ENCODE peak calls at places on chromosomes 11 and 22, in five cellular contexts. One of them, this sample, is unnamed.
A peak's percentile ranks its signal among the peaks of the same experiment; 100 is the strongest.

GRCh38 chr11:1565904-1566247 is 6.2 kb downstream of the DUSP8 start:
- DNase-seq in IMR-90: no peak
- DNase-seq in mammary epithelial cell: no peak
- DNase-seq in upper lobe of left lung: no peak
- DNase-seq in sigmoid colon: no peak
- DNase-seq in this sample: no peak

GRCh38 chr11:126647735-126648134 is 292.2 kb downstream of the ST3GAL4 start:
- DNase-seq in sigmoid colon: no peak
- DNase-seq in upper lobe of left lung: no peak
- DNase-seq in IMR-90: peak; percentile 87
- DNase-seq in mammary epithelial cell: peak; percentile 92
- DNase-seq in this sample: no peak

GRCh38 chr11:68812526-68812925 is 29.2 kb downstream of the CPT1A start:
- DNase-seq in mammary epithelial cell: no peak
- DNase-seq in upper lobe of left lung: no peak
- DNase-seq in IMR-90: no peak
- DNase-seq in sigmoid colon: no peak
- DNase-seq in this sample: no peak

GRCh38 chr11:120295110-120295509 is 30.0 kb upstream of the TLCD5 start:
- DNase-seq in IMR-90: no peak
- DNase-seq in mammary epithelial cell: no peak
- DNase-seq in sigmoid colon: no peak
- DNase-seq in upper lobe of left lung: no peak
- DNase-seq in this sample: no peak

GRCh38 chr11:33179431-33179830 is 18.2 kb upstream of the CSTF3 start:
- DNase-seq in mammary epithelial cell: no peak
- DNase-seq in IMR-90: no peak
- DNase-seq in sigmoid colon: no peak
- DNase-seq in upper lobe of left lung: no peak
- DNase-seq in this sample: no peak

GRCh38 chr11:783581-784015 is 6.3 kb downstream of the CEND1 start:
- DNase-seq in mammary epithelial cell: peak; percentile 72
- DNase-seq in upper lobe of left lung: peak; percentile 91
- DNase-seq in sigmoid colon: peak; percentile 86
- DNase-seq in IMR-90: peak; percentile 96
- DNase-seq in this sample: no peak

GRCh38 chr11:35142481-35143207 is 3.7 kb downstream of the CD44 start:
- DNase-seq in IMR-90: peak; percentile 82
- DNase-seq in mammary epithelial cell: peak; percentile 77
- DNase-seq in upper lobe of left lung: no peak
- DNase-seq in sigmoid colon: no peak
- DNase-seq in this sample: no peak

GRCh38 chr22:38202437-38203089 is 769 bp downstream of the MAFF start:
- DNase-seq in IMR-90: peak; percentile 92
- DNase-seq in mammary epithelial cell: peak; percentile 76
- DNase-seq in sigmoid colon: peak; percentile 97
- DNase-seq in upper lobe of left lung: peak; percentile 98
- DNase-seq in this sample: peak; percentile 49

GRCh38 chr22:24230911-24231656 is 13.8 kb downstream of the GGT5 start:
- DNase-seq in upper lobe of left lung: peak; percentile 58
- DNase-seq in sigmoid colon: peak; percentile 65
- DNase-seq in mammary epithelial cell: no peak
- DNase-seq in IMR-90: no peak
- DNase-seq in this sample: peak; percentile 26

GRCh38 chr22:19290400-19291217 is 910 bp downstream of the CLTCL1 start:
- DNase-seq in upper lobe of left lung: peak; percentile 84
- DNase-seq in sigmoid colon: no peak
- DNase-seq in mammary epithelial cell: no peak
- DNase-seq in IMR-90: no peak
- DNase-seq in this sample: no peak

GRCh38 chr11:69398529-69399492 is 82.7 kb upstream of the LINC01488 start:
- DNase-seq in mammary epithelial cell: peak; percentile 89
- DNase-seq in upper lobe of left lung: peak; percentile 63
- DNase-seq in IMR-90: peak; percentile 26
- DNase-seq in sigmoid colon: peak; percentile 60
- DNase-seq in this sample: no peak

GRCh38 chr11:20089796-20090653 is 70.2 kb downstream of the DBX1 start:
- DNase-seq in sigmoid colon: no peak
- DNase-seq in IMR-90: peak; percentile 71
- DNase-seq in mammary epithelial cell: no peak
- DNase-seq in upper lobe of left lung: no peak
- DNase-seq in this sample: no peak

GRCh38 chr11:131246589-131247164 is 123.7 kb upstream of the NTM start:
- DNase-seq in mammary epithelial cell: no peak
- DNase-seq in upper lobe of left lung: peak; percentile 13
- DNase-seq in sigmoid colon: no peak
- DNase-seq in IMR-90: no peak
- DNase-seq in this sample: no peak

GRCh38 chr11:46278387-46279173 is 1.1 kb downstream of the CREB3L1 start:
- DNase-seq in upper lobe of left lung: peak; percentile 87
- DNase-seq in mammary epithelial cell: no peak
- DNase-seq in sigmoid colon: peak; percentile 74
- DNase-seq in IMR-90: peak; percentile 59
- DNase-seq in this sample: no peak

GRCh38 chr22:43432883-43433415 is 21.1 kb downstream of the MPPED1 start:
- DNase-seq in IMR-90: no peak
- DNase-seq in upper lobe of left lung: no peak
- DNase-seq in mammary epithelial cell: no peak
- DNase-seq in sigmoid colon: peak; percentile 22
- DNase-seq in this sample: no peak

DNA sequence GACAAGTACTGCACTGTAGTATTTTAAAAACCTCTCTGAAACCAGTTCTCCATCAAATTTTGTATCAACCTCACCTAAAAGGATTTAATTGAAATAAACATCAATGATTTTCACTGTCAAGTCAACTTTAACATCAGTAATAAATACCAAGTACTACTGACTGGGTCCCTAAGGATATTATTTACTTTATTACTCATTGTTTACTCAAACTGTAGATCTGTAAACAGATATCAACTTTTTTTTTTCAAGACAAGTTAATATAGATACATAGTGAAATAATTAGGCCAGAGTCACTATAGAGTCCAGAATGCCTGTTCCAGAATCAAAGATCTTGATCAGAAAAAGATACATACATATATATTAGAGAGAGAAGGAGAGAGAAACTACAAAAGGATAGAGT is 1.6 kb downstream of the RNF141 start:
- DNase-seq in mammary epithelial cell: no peak
- DNase-seq in upper lobe of left lung: no peak
- DNase-seq in sigmoid colon: no peak
- DNase-seq in IMR-90: no peak
- DNase-seq in this sample: no peak
- H3K4me3 ChIP-seq in mammary epithelial cell: no peak overlapping the region
- H3K4me3 ChIP-seq in upper lobe of left lung: no peak overlapping the region
- H3K4me3 ChIP-seq in sigmoid colon: no peak overlapping the region
- H3K4me3 ChIP-seq in IMR-90: no peak overlapping the region
- H3K4me3 ChIP-seq in this sample: no peak overlapping the region

GRCh38 chr22:26735019-26735409 is 77.6 kb downstream of the MIAT start:
- DNase-seq in IMR-90: no peak
- DNase-seq in sigmoid colon: no peak
- DNase-seq in upper lobe of left lung: no peak
- DNase-seq in mammary epithelial cell: no peak
- DNase-seq in this sample: no peak
- H3K4me1 ChIP-seq in IMR-90: no peaks in the 10 kb centered on the region
- H3K4me1 ChIP-seq in sigmoid colon: no peaks in the 10 kb centered on the region
- H3K4me1 ChIP-seq in upper lobe of left lung: no peaks in the 10 kb centered on the region
- H3K4me1 ChIP-seq in mammary epithelial cell: no peaks in the 10 kb centered on the region
- H3K4me1 ChIP-seq in this sample: no peaks in the 10 kb centered on the region

GRCh38 chr22:17171016-17171312 is 11.9 kb upstream of the HDHD5 start:
- DNase-seq in upper lobe of left lung: no peak
- DNase-seq in mammary epithelial cell: no peak
- DNase-seq in IMR-90: no peak
- DNase-seq in sigmoid colon: no peak
- DNase-seq in this sample: no peak
- H3K4me3 ChIP-seq in upper lobe of left lung: peak overlapping the region; percentile 62
- H3K4me3 ChIP-seq in mammary epithelial cell: peak overlapping the region; percentile 91
- H3K4me3 ChIP-seq in IMR-90: peak overlapping the region; percentile 74
- H3K4me3 ChIP-seq in sigmoid colon: peak overlapping the region; percentile 60
- H3K4me3 ChIP-seq in this sample: peak overlapping the region; percentile 63

GRCh38 chr11:60978546-60979380 is 7.3 kb downstream of the CD6 start:
- DNase-seq in IMR-90: no peak
- DNase-seq in upper lobe of left lung: no peak
- DNase-seq in sigmoid colon: no peak
- DNase-seq in mammary epithelial cell: peak; percentile 95
- DNase-seq in this sample: no peak
- H3K4me1 ChIP-seq in IMR-90: no peaks in the 10 kb centered on the region
- H3K4me1 ChIP-seq in upper lobe of left lung: no peaks in the 10 kb centered on the region
- H3K4me1 ChIP-seq in sigmoid colon: no peaks in the 10 kb centered on the region
- H3K4me1 ChIP-seq in mammary epithelial cell: peaks cover 12% of the 10 kb centered on the region
- H3K4me1 ChIP-seq in this sample: peaks cover 70% of the 10 kb centered on the region

DNA sequence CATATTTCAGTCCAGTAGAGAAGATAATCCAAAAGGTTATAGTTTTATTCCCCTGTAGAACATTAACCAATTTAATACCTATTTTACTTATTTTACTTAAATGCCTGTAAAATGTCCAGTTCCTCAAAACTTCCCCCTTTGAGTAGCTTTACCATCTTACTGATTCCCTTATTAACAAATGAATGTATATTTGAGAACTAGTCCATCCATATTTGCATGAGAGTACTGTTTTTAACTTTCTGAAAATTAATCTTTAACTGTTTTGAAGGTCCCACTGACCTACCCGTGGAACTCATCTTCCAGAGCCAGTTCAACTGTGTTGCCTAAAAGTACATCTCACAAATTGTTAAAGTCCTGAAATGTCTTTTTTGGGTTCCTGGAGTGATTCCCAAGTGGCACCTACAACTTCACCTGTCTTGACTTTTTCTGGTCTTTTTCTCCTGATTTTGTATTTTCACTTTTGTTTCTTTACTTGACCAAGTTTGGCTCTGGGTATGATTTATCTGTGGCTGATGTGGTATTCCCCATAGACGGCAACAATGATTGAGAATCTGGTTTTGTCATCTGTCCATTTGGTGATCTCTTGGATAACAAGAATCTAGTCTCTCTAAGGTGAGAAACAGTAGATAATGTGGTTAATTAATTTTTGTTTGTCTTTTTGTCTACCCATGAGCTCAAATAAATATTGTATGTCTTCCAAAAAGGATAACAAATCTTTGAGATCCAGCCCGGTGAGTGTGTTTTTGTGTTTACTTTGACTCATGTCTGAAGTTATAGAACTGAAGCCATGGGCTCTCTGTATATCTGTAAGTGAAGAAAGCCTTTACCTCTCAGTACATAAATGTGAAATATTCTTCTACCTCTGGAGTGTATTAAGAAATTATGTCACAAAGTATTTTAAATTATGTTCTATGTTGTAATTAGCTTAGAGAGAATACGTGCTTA is 174.2 kb downstream of the ETS1 start:
- DNase-seq in sigmoid colon: no peak
- DNase-seq in mammary epithelial cell: no peak
- DNase-seq in upper lobe of left lung: no peak
- DNase-seq in IMR-90: peak; percentile 74
- DNase-seq in this sample: no peak
- H3K4me3 ChIP-seq in sigmoid colon: no peak overlapping the region
- H3K4me3 ChIP-seq in mammary epithelial cell: no peak overlapping the region
- H3K4me3 ChIP-seq in upper lobe of left lung: no peak overlapping the region
- H3K4me3 ChIP-seq in IMR-90: no peak overlapping the region
- H3K4me3 ChIP-seq in this sample: no peak overlapping the region

GRCh38 chr11:61062181-61062955 is 39.9 kb upstream of the CD5 start:
- DNase-seq in IMR-90: no peak
- DNase-seq in upper lobe of left lung: no peak
- DNase-seq in mammary epithelial cell: no peak
- DNase-seq in sigmoid colon: peak; percentile 35
- DNase-seq in this sample: no peak
- H3K4me1 ChIP-seq in IMR-90: peaks cover 1% of the 10 kb centered on the region
- H3K4me1 ChIP-seq in upper lobe of left lung: no peaks in the 10 kb centered on the region
- H3K4me1 ChIP-seq in mammary epithelial cell: peaks cover 15% of the 10 kb centered on the region
- H3K4me1 ChIP-seq in sigmoid colon: no peaks in the 10 kb centered on the region
- H3K4me1 ChIP-seq in this sample: peaks cover 43% of the 10 kb centered on the region

DNA sequence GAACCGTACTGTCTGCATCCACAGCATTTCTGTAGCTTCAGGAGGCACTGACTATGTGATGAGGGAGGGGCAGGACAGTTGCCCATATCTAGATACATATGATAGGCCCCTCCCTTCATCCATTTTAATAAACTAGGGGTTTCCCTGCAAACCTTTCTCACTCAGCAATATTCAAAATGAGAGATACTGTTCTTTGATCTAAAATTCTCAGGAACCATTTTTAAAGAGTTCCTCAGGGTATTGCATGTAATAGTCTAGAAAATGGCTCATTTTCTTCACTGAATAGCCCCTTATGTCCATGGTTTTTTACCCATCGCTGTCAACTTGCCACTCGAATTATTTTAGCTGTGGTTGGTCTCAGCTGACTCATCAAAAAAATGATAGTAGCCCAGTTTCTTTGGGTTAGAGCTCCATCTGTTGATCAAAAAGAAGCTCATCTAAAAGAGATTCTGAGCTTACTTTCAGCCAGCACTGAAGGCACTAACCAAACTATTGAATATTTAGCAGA is 37.0 kb upstream of the DNAJB7 start:
- DNase-seq in upper lobe of left lung: no peak
- DNase-seq in sigmoid colon: no peak
- DNase-seq in mammary epithelial cell: peak; percentile 52
- DNase-seq in IMR-90: peak; percentile 67
- DNase-seq in this sample: no peak
- H3K4me3 ChIP-seq in upper lobe of left lung: no peak overlapping the region
- H3K4me3 ChIP-seq in sigmoid colon: no peak overlapping the region
- H3K4me3 ChIP-seq in mammary epithelial cell: no peak overlapping the region
- H3K4me3 ChIP-seq in IMR-90: no peak overlapping the region
- H3K4me3 ChIP-seq in this sample: no peak overlapping the region

This sample was measured in effector memory CD4-positive, alpha-beta T cell.